ENCODE peak calls at places on chromosomes 2 and 18, in five cellular contexts. H is T-cell; V is stimulated activated CD4-positive, alpha-beta T cell treated with anti-CD3 and anti-CD28 coated beads, Interleukin-1b, Interleukin-23, amount 100 ng/mL, for 24 hours; T is HFFc6; X is activated naive CD4-positive, alpha-beta T cell treated with Interleukin-2 at 50 U/mL for 16 hours. K is an unnamed sample.

GRCh38 chr18:21508302-21508701 is 92.2 kb downstream of the ESCO1 start:
- DNase-seq in H (no peak), V (no peak), T (no peak), X (no peak), K (no peak)

GRCh38 chr2:157692768-157693167 is 64.1 kb upstream of the ACVR1C start:
- DNase-seq in H (no peak), V (no peak), T (peak), X (no peak), K (no peak)

GRCh38 chr2:9707611-9708010 is 76.8 kb upstream of the YWHAQ start:
- DNase-seq in H (no peak), V (no peak), T (no peak), X (no peak), K (no peak)

GRCh38 chr2:75108937-75109482 is 90.3 kb downstream of the TACR1 start:
- DNase-seq in H (no peak), V (no peak), T (no peak), X (no peak), K (no peak)

GRCh38 chr2:240247241-240247867 is 106.9 kb upstream of the OTOS start:
- DNase-seq in H (no peak), V (no peak), T (no peak), X (no peak), K (no peak)

GRCh38 chr2:48838029-48838428 is 82.5 kb upstream of the LHCGR start:
- DNase-seq in H (no peak), V (no peak), T (no peak), X (no peak), K (no peak)

GRCh38 chr2:174827371-174828369 is 63.4 kb upstream of the CHRNA1 start:
- DNase-seq in H (no peak), V (no peak), T (no peak), X (no peak), K (no peak)

GRCh38 chr2:45871541-45871940 is 220.1 kb downstream of the PRKCE start:
- DNase-seq in H (no peak), V (no peak), T (no peak), X (no peak), K (no peak)

GRCh38 chr2:65766768-65767267 is 334.4 kb upstream of the SPRED2 start:
- DNase-seq in H (no peak), V (no peak), T (no peak), X (no peak), K (no peak)

GRCh38 chr2:19635951-19636505 is 265.8 kb downstream of the TTC32 start:
- DNase-seq in H (no peak), V (no peak), T (no peak), X (no peak), K (no peak)

GRCh38 chr2:231015462-231015861 is 19.5 kb downstream of the SPATA3 start:
- DNase-seq in H (no peak), V (no peak), T (no peak), X (no peak), K (no peak)

GRCh38 chr2:231929961-231930600 is 3.9 kb upstream of the NPPC start:
- DNase-seq in H (no peak), V (no peak), T (no peak), X (no peak), K (no peak)

GRCh38 chr2:96533292-96534073 is 3.1 kb upstream of the ARID5A start:
- DNase-seq in H (no peak), V (no peak), T (peak), X (no peak), K (no peak)

GRCh38 chr2:21228041-21228895 is 104.5 kb downstream of the TDRD15 start:
- DNase-seq in H (no peak), V (no peak), T (no peak), X (no peak), K (no peak)